ENCODE peak calls at places on chromosomes 4 and X, in ten cellular contexts. One of them, this sample, is unnamed.

GRCh38 chr4:88137112-88137511 is 21.3 kb downstream of the ABCG2 start:
- DNase-seq in Calu3: no peak
- DNase-seq in NCI-H2171 treated with DMSO at 0.1 percent for 48 hours: no peak
- DNase-seq in GM23338: no peak
- DNase-seq in RWPE1: no peak
- DNase-seq in activated T-cell treated with anti-CD3 and anti-CD28 coated beads, Interleukin-2, amount 50 U/mL, for 1 hour: no peak
- DNase-seq in left cardiac atrium: no peak
- DNase-seq in effector memory CD8-positive, alpha-beta T cell: no peak
- DNase-seq in activated naive CD4-positive, alpha-beta T cell: no peak
- DNase-seq in T-helper 1 cell: no peak
- DNase-seq in this sample: peak

GRCh38 chr4:95949808-95950207 is 109.9 kb downstream of the PDHA2 start:
- DNase-seq in T-helper 1 cell: no peak
- DNase-seq in NCI-H2171 treated with DMSO at 0.1 percent for 48 hours: no peak
- DNase-seq in RWPE1: no peak
- DNase-seq in left cardiac atrium: no peak
- DNase-seq in effector memory CD8-positive, alpha-beta T cell: no peak
- DNase-seq in Calu3: no peak
- DNase-seq in GM23338: no peak
- DNase-seq in activated naive CD4-positive, alpha-beta T cell: no peak
- DNase-seq in activated T-cell treated with anti-CD3 and anti-CD28 coated beads, Interleukin-2, amount 50 U/mL, for 1 hour: no peak
- DNase-seq in this sample: no peak

GRCh38 chr4:75940692-75941253 is at the start of gene NAAA:
- DNase-seq in NCI-H2171 treated with DMSO at 0.1 percent for 48 hours: peak
- DNase-seq in T-helper 1 cell: peak
- DNase-seq in activated T-cell treated with anti-CD3 and anti-CD28 coated beads, Interleukin-2, amount 50 U/mL, for 1 hour: peak
- DNase-seq in effector memory CD8-positive, alpha-beta T cell: peak
- DNase-seq in RWPE1: peak
- DNase-seq in activated naive CD4-positive, alpha-beta T cell: peak
- DNase-seq in GM23338: peak
- DNase-seq in Calu3: peak
- DNase-seq in left cardiac atrium: peak
- DNase-seq in this sample: peak

GRCh38 chrX:11422529-11422857 is 129.3 kb downstream of the AMELX start:
- DNase-seq in NCI-H2171 treated with DMSO at 0.1 percent for 48 hours: no peak
- DNase-seq in Calu3: no peak
- DNase-seq in activated naive CD4-positive, alpha-beta T cell: no peak
- DNase-seq in left cardiac atrium: no peak
- DNase-seq in effector memory CD8-positive, alpha-beta T cell: no peak
- DNase-seq in GM23338: no peak
- DNase-seq in activated T-cell treated with anti-CD3 and anti-CD28 coated beads, Interleukin-2, amount 50 U/mL, for 1 hour: no peak
- DNase-seq in T-helper 1 cell: no peak
- DNase-seq in RWPE1: no peak
- DNase-seq in this sample: no peak

GRCh38 chr4:99784836-99785235 is 31.8 kb upstream of the DAPP1 start:
- DNase-seq in T-helper 1 cell: no peak
- DNase-seq in Calu3: no peak
- DNase-seq in RWPE1: no peak
- DNase-seq in NCI-H2171 treated with DMSO at 0.1 percent for 48 hours: no peak
- DNase-seq in effector memory CD8-positive, alpha-beta T cell: no peak
- DNase-seq in left cardiac atrium: no peak
- DNase-seq in activated T-cell treated with anti-CD3 and anti-CD28 coated beads, Interleukin-2, amount 50 U/mL, for 1 hour: no peak
- DNase-seq in activated naive CD4-positive, alpha-beta T cell: no peak
- DNase-seq in GM23338: no peak
- DNase-seq in this sample: no peak

GRCh38 chr4:8766610-8767009 is 105.0 kb downstream of the HMX1 start:
- DNase-seq in left cardiac atrium: peak
- DNase-seq in NCI-H2171 treated with DMSO at 0.1 percent for 48 hours: no peak
- DNase-seq in GM23338: no peak
- DNase-seq in Calu3: no peak
- DNase-seq in activated T-cell treated with anti-CD3 and anti-CD28 coated beads, Interleukin-2, amount 50 U/mL, for 1 hour: no peak
- DNase-seq in RWPE1: no peak
- DNase-seq in activated naive CD4-positive, alpha-beta T cell: no peak
- DNase-seq in T-helper 1 cell: no peak
- DNase-seq in effector memory CD8-positive, alpha-beta T cell: no peak
- DNase-seq in this sample: no peak

GRCh38 chrX:47358387-47359065 is 11.9 kb upstream of the ZNF157 start:
- DNase-seq in left cardiac atrium: no peak
- DNase-seq in Calu3: no peak
- DNase-seq in GM23338: no peak
- DNase-seq in T-helper 1 cell: peak
- DNase-seq in RWPE1: no peak
- DNase-seq in activated naive CD4-positive, alpha-beta T cell: no peak
- DNase-seq in activated T-cell treated with anti-CD3 and anti-CD28 coated beads, Interleukin-2, amount 50 U/mL, for 1 hour: peak
- DNase-seq in effector memory CD8-positive, alpha-beta T cell: no peak
- DNase-seq in NCI-H2171 treated with DMSO at 0.1 percent for 48 hours: no peak
- DNase-seq in this sample: no peak

GRCh38 chrX:76148011-76148665 is 24.7 kb upstream of the PBDC1 start:
- DNase-seq in effector memory CD8-positive, alpha-beta T cell: peak
- DNase-seq in NCI-H2171 treated with DMSO at 0.1 percent for 48 hours: no peak
- DNase-seq in GM23338: no peak
- DNase-seq in activated naive CD4-positive, alpha-beta T cell: no peak
- DNase-seq in left cardiac atrium: no peak
- DNase-seq in activated T-cell treated with anti-CD3 and anti-CD28 coated beads, Interleukin-2, amount 50 U/mL, for 1 hour: no peak
- DNase-seq in Calu3: peak
- DNase-seq in RWPE1: no peak
- DNase-seq in T-helper 1 cell: peak
- DNase-seq in this sample: peak

GRCh38 chr4:81921757-81922159 is 450.1 kb upstream of the RASGEF1B start:
- DNase-seq in effector memory CD8-positive, alpha-beta T cell: no peak
- DNase-seq in GM23338: no peak
- DNase-seq in activated naive CD4-positive, alpha-beta T cell: no peak
- DNase-seq in T-helper 1 cell: no peak
- DNase-seq in activated T-cell treated with anti-CD3 and anti-CD28 coated beads, Interleukin-2, amount 50 U/mL, for 1 hour: no peak
- DNase-seq in Calu3: no peak
- DNase-seq in RWPE1: no peak
- DNase-seq in left cardiac atrium: peak
- DNase-seq in NCI-H2171 treated with DMSO at 0.1 percent for 48 hours: no peak
- DNase-seq in this sample: no peak

GRCh38 chrX:56798866-56799864 is 70.1 kb downstream of the NBDY start:
- DNase-seq in effector memory CD8-positive, alpha-beta T cell: no peak
- DNase-seq in activated T-cell treated with anti-CD3 and anti-CD28 coated beads, Interleukin-2, amount 50 U/mL, for 1 hour: no peak
- DNase-seq in T-helper 1 cell: no peak
- DNase-seq in Calu3: no peak
- DNase-seq in left cardiac atrium: no peak
- DNase-seq in NCI-H2171 treated with DMSO at 0.1 percent for 48 hours: no peak
- DNase-seq in RWPE1: no peak
- DNase-seq in GM23338: no peak
- DNase-seq in activated naive CD4-positive, alpha-beta T cell: no peak
- DNase-seq in this sample: no peak

GRCh38 chrX:64977830-64978229 is 1.6 kb upstream of the ZC4H2 start:
- DNase-seq in effector memory CD8-positive, alpha-beta T cell: no peak
- DNase-seq in T-helper 1 cell: no peak
- DNase-seq in NCI-H2171 treated with DMSO at 0.1 percent for 48 hours: no peak
- DNase-seq in RWPE1: no peak
- DNase-seq in left cardiac atrium: no peak
- DNase-seq in GM23338: no peak
- DNase-seq in Calu3: no peak
- DNase-seq in activated T-cell treated with anti-CD3 and anti-CD28 coated beads, Interleukin-2, amount 50 U/mL, for 1 hour: no peak
- DNase-seq in activated naive CD4-positive, alpha-beta T cell: no peak
- DNase-seq in this sample: peak

GRCh38 chr4:15031993-15032660 is 29.8 kb downstream of the CPEB2 start:
- DNase-seq in activated naive CD4-positive, alpha-beta T cell: no peak
- DNase-seq in RWPE1: no peak
- DNase-seq in Calu3: no peak
- DNase-seq in effector memory CD8-positive, alpha-beta T cell: no peak
- DNase-seq in activated T-cell treated with anti-CD3 and anti-CD28 coated beads, Interleukin-2, amount 50 U/mL, for 1 hour: no peak
- DNase-seq in GM23338: no peak
- DNase-seq in NCI-H2171 treated with DMSO at 0.1 percent for 48 hours: no peak
- DNase-seq in T-helper 1 cell: no peak
- DNase-seq in left cardiac atrium: no peak
- DNase-seq in this sample: peak

GRCh38 chrX:9899640-9900075 is 67.5 kb upstream of the CLDN34 start:
- DNase-seq in T-helper 1 cell: peak
- DNase-seq in effector memory CD8-positive, alpha-beta T cell: no peak
- DNase-seq in Calu3: no peak
- DNase-seq in activated naive CD4-positive, alpha-beta T cell: peak
- DNase-seq in RWPE1: no peak
- DNase-seq in activated T-cell treated with anti-CD3 and anti-CD28 coated beads, Interleukin-2, amount 50 U/mL, for 1 hour: no peak
- DNase-seq in GM23338: no peak
- DNase-seq in left cardiac atrium: no peak
- DNase-seq in NCI-H2171 treated with DMSO at 0.1 percent for 48 hours: peak
- DNase-seq in this sample: peak

GRCh38 chr4:39256436-39256835 is 74.1 kb downstream of the WDR19 start:
- DNase-seq in GM23338: no peak
- DNase-seq in T-helper 1 cell: no peak
- DNase-seq in left cardiac atrium: no peak
- DNase-seq in activated T-cell treated with anti-CD3 and anti-CD28 coated beads, Interleukin-2, amount 50 U/mL, for 1 hour: no peak
- DNase-seq in Calu3: no peak
- DNase-seq in effector memory CD8-positive, alpha-beta T cell: no peak
- DNase-seq in RWPE1: no peak
- DNase-seq in activated naive CD4-positive, alpha-beta T cell: no peak
- DNase-seq in NCI-H2171 treated with DMSO at 0.1 percent for 48 hours: no peak
- DNase-seq in this sample: peak

This sample was measured in GM23248.